ENCODE peak calls at places on chromosomes 13 and 19, in ten cellular contexts. S, X, Z, H, O, K, E, A, J and N are unnamed samples.

GRCh38 chr13:40115456-40115855 is 460.0 kb downstream of the COG6 start:
- DNase-seq in K (no peak), O (no peak), J (no peak), Z (no peak), X (no peak), H (no peak), E (no peak), A (no peak), S (no peak), N (no peak)

GRCh38 chr13:113863511-113864302 is at the start of gene GAS6:
- DNase-seq in X (peak; percentile 50), J (peak; percentile 33), S (no peak), E (peak; percentile 83), O (peak; percentile 33), Z (peak; percentile 57), A (no peak), K (peak; percentile 41), H (no peak), N (peak; percentile 35)

GRCh38 chr19:19319725-19320361 is 466 bp downstream of the SUGP1 start:
- DNase-seq in H (no peak), K (no peak), O (no peak), J (no peak), A (peak; percentile 11), E (no peak), X (no peak), S (no peak), Z (no peak), N (no peak)

GRCh38 chr13:86932935-86933334 is 738.2 kb upstream of the SLITRK5 start:
- DNase-seq in S (no peak), E (no peak), X (no peak), Z (peak; percentile 43), O (peak; percentile 11), A (no peak), K (no peak), H (no peak), J (no peak), N (peak; percentile 71)

GRCh38 chr19:57815247-57816075 is 748 bp upstream of the ZNF552 start:
- DNase-seq in S (no peak), K (no peak), E (no peak), X (no peak), A (no peak), H (no peak), J (no peak), Z (no peak), O (no peak), N (no peak)

GRCh38 chr19:41753159-41753558 is 2.2 kb upstream of the CEACAM6 start:
- DNase-seq in O (peak; percentile 77), K (peak; percentile 65), X (peak; percentile 22), E (peak; percentile 47), H (peak; percentile 49), S (no peak), J (peak; percentile 70), Z (peak; percentile 82), A (peak; percentile 67), N (peak; percentile 65)

GRCh38 chr13:32984857-32985626 is 31.2 kb upstream of the KL start:
- DNase-seq in A (no peak), Z (no peak), X (no peak), K (peak; percentile 61), H (no peak), E (no peak), J (no peak), O (no peak), S (no peak), N (no peak)

GRCh38 chr13:98267080-98267912 is 90.2 kb upstream of the RNF113B start:
- DNase-seq in X (no peak), E (no peak), S (no peak), H (no peak), O (no peak), K (no peak), J (no peak), A (no peak), Z (no peak), N (no peak)

GRCh38 chr13:112740502-112741131 is 50.8 kb downstream of the ATP11A start:
- DNase-seq in E (peak; percentile 79), O (no peak), J (no peak), S (no peak), K (peak; percentile 26), A (no peak), X (no peak), H (no peak), Z (no peak), N (no peak)

GRCh38 chr19:6032381-6032780 is 54.4 kb upstream of the RANBP3 start:
- DNase-seq in S (no peak), A (no peak), Z (no peak), H (no peak), X (no peak), J (no peak), E (no peak), K (no peak), O (no peak), N (no peak)

GRCh38 chr19:45601115-45601514 is 897 bp downstream of the GPR4 start:
- DNase-seq in E (no peak), K (no peak), S (no peak), J (no peak), X (no peak), H (no peak), O (peak; percentile 36), Z (no peak), A (no peak), N (no peak)

GRCh38 chr19:30512748-30513389 is 140.7 kb downstream of the ZNF536 start:
- DNase-seq in K (no peak), S (no peak), H (no peak), O (no peak), X (no peak), J (no peak), Z (no peak), E (no peak), A (no peak), N (no peak)

GRCh38 chr13:83350569-83350968 is 531.7 kb downstream of the SLITRK1 start:
- DNase-seq in H (no peak), X (no peak), A (no peak), S (no peak), K (peak; percentile 15), Z (no peak), O (no peak), J (no peak), E (no peak), N (no peak)

GRCh38 chr13:41458187-41458938 is 1.0 kb downstream of the RGCC start:
- DNase-seq in E (peak; percentile 41), X (peak; percentile 57), O (peak; percentile 16), H (no peak), A (peak; percentile 46), Z (peak; percentile 32), K (peak; percentile 20), S (no peak), J (peak; percentile 56), N (peak; percentile 42)

GRCh38 chr13:108225440-108225839 is 7.2 kb downstream of the ABHD13 start:
- DNase-seq in K (no peak), O (no peak), E (no peak), A (no peak), J (no peak), X (no peak), Z (no peak), H (no peak), S (no peak), N (no peak)